ENCODE peak calls at places on chromosome 2, in five cellular contexts. One of them, this sample, is unnamed.

GRCh38 chr2:230319211-230319862 is 7.7 kb upstream of the SP140L start:
- DNase-seq in stimulated activated effector memory CD8-positive, alpha-beta T cell treated with anti-CD3 and anti-CD28 coated beads, Interleukin-12 subunit alpha, Interleukin-12 subunit beta, amount 100 ng/mL, for 72 hours: no peak
- DNase-seq in BE2C: no peak
- DNase-seq in DMS153: no peak
- DNase-seq in activated effector memory CD4-positive, alpha-beta T cell treated with anti-CD3 and anti-CD28 coated beads, Interleukin-2, amount 50 U/mL, for 16 hours: peak
- DNase-seq in this sample: no peak

GRCh38 chr2:230575640-230576324 is 136.9 kb upstream of the CAB39 start:
- DNase-seq in stimulated activated effector memory CD8-positive, alpha-beta T cell treated with anti-CD3 and anti-CD28 coated beads, Interleukin-12 subunit alpha, Interleukin-12 subunit beta, amount 100 ng/mL, for 72 hours: no peak
- DNase-seq in BE2C: no peak
- DNase-seq in DMS153: no peak
- DNase-seq in activated effector memory CD4-positive, alpha-beta T cell treated with anti-CD3 and anti-CD28 coated beads, Interleukin-2, amount 50 U/mL, for 16 hours: peak
- DNase-seq in this sample: no peak

GRCh38 chr2:218284106-218284811 is 8.0 kb downstream of the TMBIM1 start:
- DNase-seq in stimulated activated effector memory CD8-positive, alpha-beta T cell treated with anti-CD3 and anti-CD28 coated beads, Interleukin-12 subunit alpha, Interleukin-12 subunit beta, amount 100 ng/mL, for 72 hours: peak
- DNase-seq in BE2C: no peak
- DNase-seq in DMS153: no peak
- DNase-seq in activated effector memory CD4-positive, alpha-beta T cell treated with anti-CD3 and anti-CD28 coated beads, Interleukin-2, amount 50 U/mL, for 16 hours: peak
- DNase-seq in this sample: no peak

GRCh38 chr2:10977636-10978035 is 65.9 kb downstream of the KCNF1 start:
- DNase-seq in stimulated activated effector memory CD8-positive, alpha-beta T cell treated with anti-CD3 and anti-CD28 coated beads, Interleukin-12 subunit alpha, Interleukin-12 subunit beta, amount 100 ng/mL, for 72 hours: no peak
- DNase-seq in BE2C: peak
- DNase-seq in DMS153: no peak
- DNase-seq in activated effector memory CD4-positive, alpha-beta T cell treated with anti-CD3 and anti-CD28 coated beads, Interleukin-2, amount 50 U/mL, for 16 hours: no peak
- DNase-seq in this sample: no peak

GRCh38 chr2:47274054-47274779 is 119.1 kb upstream of the STPG4 start:
- DNase-seq in stimulated activated effector memory CD8-positive, alpha-beta T cell treated with anti-CD3 and anti-CD28 coated beads, Interleukin-12 subunit alpha, Interleukin-12 subunit beta, amount 100 ng/mL, for 72 hours: no peak
- DNase-seq in BE2C: no peak
- DNase-seq in DMS153: peak
- DNase-seq in activated effector memory CD4-positive, alpha-beta T cell treated with anti-CD3 and anti-CD28 coated beads, Interleukin-2, amount 50 U/mL, for 16 hours: no peak
- DNase-seq in this sample: peak

GRCh38 chr2:43269074-43269572 is 42.7 kb upstream of the ZFP36L2 start:
- DNase-seq in stimulated activated effector memory CD8-positive, alpha-beta T cell treated with anti-CD3 and anti-CD28 coated beads, Interleukin-12 subunit alpha, Interleukin-12 subunit beta, amount 100 ng/mL, for 72 hours: no peak
- DNase-seq in BE2C: peak
- DNase-seq in DMS153: peak
- DNase-seq in activated effector memory CD4-positive, alpha-beta T cell treated with anti-CD3 and anti-CD28 coated beads, Interleukin-2, amount 50 U/mL, for 16 hours: no peak
- DNase-seq in this sample: peak

GRCh38 chr2:143685439-143686078 is 556.3 kb downstream of the ARHGAP15 start:
- DNase-seq in stimulated activated effector memory CD8-positive, alpha-beta T cell treated with anti-CD3 and anti-CD28 coated beads, Interleukin-12 subunit alpha, Interleukin-12 subunit beta, amount 100 ng/mL, for 72 hours: no peak
- DNase-seq in BE2C: peak
- DNase-seq in DMS153: peak
- DNase-seq in activated effector memory CD4-positive, alpha-beta T cell treated with anti-CD3 and anti-CD28 coated beads, Interleukin-2, amount 50 U/mL, for 16 hours: no peak
- DNase-seq in this sample: no peak

GRCh38 chr2:54572262-54572635 is 116.1 kb downstream of the SPTBN1 start:
- DNase-seq in stimulated activated effector memory CD8-positive, alpha-beta T cell treated with anti-CD3 and anti-CD28 coated beads, Interleukin-12 subunit alpha, Interleukin-12 subunit beta, amount 100 ng/mL, for 72 hours: no peak
- DNase-seq in BE2C: no peak
- DNase-seq in DMS153: peak
- DNase-seq in activated effector memory CD4-positive, alpha-beta T cell treated with anti-CD3 and anti-CD28 coated beads, Interleukin-2, amount 50 U/mL, for 16 hours: no peak
- DNase-seq in this sample: peak

GRCh38 chr2:242088471-242089212 is 219.1 kb downstream of the RTP5 start:
- DNase-seq in stimulated activated effector memory CD8-positive, alpha-beta T cell treated with anti-CD3 and anti-CD28 coated beads, Interleukin-12 subunit alpha, Interleukin-12 subunit beta, amount 100 ng/mL, for 72 hours: peak
- DNase-seq in BE2C: peak
- DNase-seq in DMS153: peak
- DNase-seq in activated effector memory CD4-positive, alpha-beta T cell treated with anti-CD3 and anti-CD28 coated beads, Interleukin-2, amount 50 U/mL, for 16 hours: peak
- DNase-seq in this sample: peak

GRCh38 chr2:232438951-232439757 is 16.8 kb upstream of the ALPI start:
- DNase-seq in stimulated activated effector memory CD8-positive, alpha-beta T cell treated with anti-CD3 and anti-CD28 coated beads, Interleukin-12 subunit alpha, Interleukin-12 subunit beta, amount 100 ng/mL, for 72 hours: no peak
- DNase-seq in BE2C: peak
- DNase-seq in DMS153: no peak
- DNase-seq in activated effector memory CD4-positive, alpha-beta T cell treated with anti-CD3 and anti-CD28 coated beads, Interleukin-2, amount 50 U/mL, for 16 hours: peak
- DNase-seq in this sample: no peak

GRCh38 chr2:162636206-162636728 is 202.3 kb downstream of the KCNH7 start:
- DNase-seq in stimulated activated effector memory CD8-positive, alpha-beta T cell treated with anti-CD3 and anti-CD28 coated beads, Interleukin-12 subunit alpha, Interleukin-12 subunit beta, amount 100 ng/mL, for 72 hours: no peak
- DNase-seq in BE2C: no peak
- DNase-seq in DMS153: no peak
- DNase-seq in activated effector memory CD4-positive, alpha-beta T cell treated with anti-CD3 and anti-CD28 coated beads, Interleukin-2, amount 50 U/mL, for 16 hours: no peak
- DNase-seq in this sample: no peak

GRCh38 chr2:63121055-63121834 is 70.6 kb downstream of the OTX1 start:
- DNase-seq in stimulated activated effector memory CD8-positive, alpha-beta T cell treated with anti-CD3 and anti-CD28 coated beads, Interleukin-12 subunit alpha, Interleukin-12 subunit beta, amount 100 ng/mL, for 72 hours: no peak
- DNase-seq in BE2C: no peak
- DNase-seq in DMS153: no peak
- DNase-seq in activated effector memory CD4-positive, alpha-beta T cell treated with anti-CD3 and anti-CD28 coated beads, Interleukin-2, amount 50 U/mL, for 16 hours: no peak
- DNase-seq in this sample: no peak

GRCh38 chr2:71498261-71498701 is 44.9 kb downstream of the DYSF start:
- DNase-seq in stimulated activated effector memory CD8-positive, alpha-beta T cell treated with anti-CD3 and anti-CD28 coated beads, Interleukin-12 subunit alpha, Interleukin-12 subunit beta, amount 100 ng/mL, for 72 hours: no peak
- DNase-seq in BE2C: no peak
- DNase-seq in DMS153: no peak
- DNase-seq in activated effector memory CD4-positive, alpha-beta T cell treated with anti-CD3 and anti-CD28 coated beads, Interleukin-2, amount 50 U/mL, for 16 hours: no peak
- DNase-seq in this sample: no peak

GRCh38 chr2:177211602-177212105 is 940 bp upstream of the HNRNPA3 start:
- DNase-seq in stimulated activated effector memory CD8-positive, alpha-beta T cell treated with anti-CD3 and anti-CD28 coated beads, Interleukin-12 subunit alpha, Interleukin-12 subunit beta, amount 100 ng/mL, for 72 hours: no peak
- DNase-seq in BE2C: no peak
- DNase-seq in DMS153: no peak
- DNase-seq in activated effector memory CD4-positive, alpha-beta T cell treated with anti-CD3 and anti-CD28 coated beads, Interleukin-2, amount 50 U/mL, for 16 hours: no peak
- DNase-seq in this sample: no peak

GRCh38 chr2:28713582-28714292 is 37.9 kb upstream of the PPP1CB start:
- DNase-seq in stimulated activated effector memory CD8-positive, alpha-beta T cell treated with anti-CD3 and anti-CD28 coated beads, Interleukin-12 subunit alpha, Interleukin-12 subunit beta, amount 100 ng/mL, for 72 hours: no peak
- DNase-seq in BE2C: no peak
- DNase-seq in DMS153: no peak
- DNase-seq in activated effector memory CD4-positive, alpha-beta T cell treated with anti-CD3 and anti-CD28 coated beads, Interleukin-2, amount 50 U/mL, for 16 hours: no peak
- DNase-seq in this sample: no peak

GRCh38 chr2:121088251-121089004 is 196.6 kb downstream of the TFCP2L1 start:
- DNase-seq in stimulated activated effector memory CD8-positive, alpha-beta T cell treated with anti-CD3 and anti-CD28 coated beads, Interleukin-12 subunit alpha, Interleukin-12 subunit beta, amount 100 ng/mL, for 72 hours: no peak
- DNase-seq in BE2C: peak
- DNase-seq in DMS153: no peak
- DNase-seq in activated effector memory CD4-positive, alpha-beta T cell treated with anti-CD3 and anti-CD28 coated beads, Interleukin-2, amount 50 U/mL, for 16 hours: no peak
- DNase-seq in this sample: no peak

GRCh38 chr2:217075225-217075802 is 215.4 kb upstream of the TNP1 start:
- DNase-seq in stimulated activated effector memory CD8-positive, alpha-beta T cell treated with anti-CD3 and anti-CD28 coated beads, Interleukin-12 subunit alpha, Interleukin-12 subunit beta, amount 100 ng/mL, for 72 hours: no peak
- DNase-seq in BE2C: no peak
- DNase-seq in DMS153: no peak
- DNase-seq in activated effector memory CD4-positive, alpha-beta T cell treated with anti-CD3 and anti-CD28 coated beads, Interleukin-2, amount 50 U/mL, for 16 hours: no peak
- DNase-seq in this sample: peak

GRCh38 chr2:191401287-191401686 is 156.1 kb downstream of the MYO1B start:
- DNase-seq in stimulated activated effector memory CD8-positive, alpha-beta T cell treated with anti-CD3 and anti-CD28 coated beads, Interleukin-12 subunit alpha, Interleukin-12 subunit beta, amount 100 ng/mL, for 72 hours: no peak
- DNase-seq in BE2C: no peak
- DNase-seq in DMS153: no peak
- DNase-seq in activated effector memory CD4-positive, alpha-beta T cell treated with anti-CD3 and anti-CD28 coated beads, Interleukin-2, amount 50 U/mL, for 16 hours: no peak
- DNase-seq in this sample: no peak

GRCh38 chr2:188788621-188789020 is 185.6 kb upstream of the COL3A1 start:
- DNase-seq in stimulated activated effector memory CD8-positive, alpha-beta T cell treated with anti-CD3 and anti-CD28 coated beads, Interleukin-12 subunit alpha, Interleukin-12 subunit beta, amount 100 ng/mL, for 72 hours: no peak
- DNase-seq in BE2C: no peak
- DNase-seq in DMS153: no peak
- DNase-seq in activated effector memory CD4-positive, alpha-beta T cell treated with anti-CD3 and anti-CD28 coated beads, Interleukin-2, amount 50 U/mL, for 16 hours: no peak
- DNase-seq in this sample: peak

GRCh38 chr2:54966165-54966819 is 84.0 kb downstream of the RTN4 start:
- DNase-seq in stimulated activated effector memory CD8-positive, alpha-beta T cell treated with anti-CD3 and anti-CD28 coated beads, Interleukin-12 subunit alpha, Interleukin-12 subunit beta, amount 100 ng/mL, for 72 hours: no peak
- DNase-seq in BE2C: no peak
- DNase-seq in DMS153: no peak
- DNase-seq in activated effector memory CD4-positive, alpha-beta T cell treated with anti-CD3 and anti-CD28 coated beads, Interleukin-2, amount 50 U/mL, for 16 hours: no peak
- DNase-seq in this sample: peak

GRCh38 chr2:70767094-70767698 is 804 bp downstream of the ADD2 start:
- DNase-seq in stimulated activated effector memory CD8-positive, alpha-beta T cell treated with anti-CD3 and anti-CD28 coated beads, Interleukin-12 subunit alpha, Interleukin-12 subunit beta, amount 100 ng/mL, for 72 hours: no peak
- DNase-seq in BE2C: peak
- DNase-seq in DMS153: peak
- DNase-seq in activated effector memory CD4-positive, alpha-beta T cell treated with anti-CD3 and anti-CD28 coated beads, Interleukin-2, amount 50 U/mL, for 16 hours: no peak
- DNase-seq in this sample: no peak

GRCh38 chr2:9974344-9974743 is 22.9 kb downstream of the GRHL1 start:
- DNase-seq in stimulated activated effector memory CD8-positive, alpha-beta T cell treated with anti-CD3 and anti-CD28 coated beads, Interleukin-12 subunit alpha, Interleukin-12 subunit beta, amount 100 ng/mL, for 72 hours: no peak
- DNase-seq in BE2C: no peak
- DNase-seq in DMS153: no peak
- DNase-seq in activated effector memory CD4-positive, alpha-beta T cell treated with anti-CD3 and anti-CD28 coated beads, Interleukin-2, amount 50 U/mL, for 16 hours: no peak
- DNase-seq in this sample: no peak

This sample was measured in dermis microvascular lymphatic vessel endothelial cell.